ENCODE peak calls at places on chromosomes 5 and 9, in eight cellular contexts. P, H, A, W, S, F, G and T are unnamed samples.

GRCh38 chr9:119811030-119811429 is 441.8 kb upstream of the BRINP1 start:
- DNase-seq in P (no peak), H (no peak), A (peak), W (no peak), S (no peak), F (no peak), G (no peak), T (peak)

GRCh38 chr5:110880413-110880812 is 141.6 kb downstream of the SLC25A46 start:
- DNase-seq in P (peak), H (peak), A (peak), W (no peak), S (no peak), F (no peak), G (no peak), T (no peak)

GRCh38 chr5:53576674-53577073 is 16.2 kb downstream of the NDUFS4 start:
- DNase-seq in P (no peak), H (no peak), A (no peak), W (no peak), S (no peak), F (no peak), G (no peak), T (no peak)

GRCh38 chr5:18091758-18092157 is 457.5 kb downstream of the TAF11L14 start:
- DNase-seq in P (no peak), H (no peak), A (no peak), W (no peak), S (no peak), F (no peak), G (no peak), T (no peak)

GRCh38 chr5:149732500-149733128 is 2.5 kb downstream of the PPARGC1B start:
- DNase-seq in P (peak), H (no peak), A (no peak), W (peak), S (no peak), F (peak), G (no peak), T (no peak)

GRCh38 chr5:78497573-78498533 is 137.4 kb downstream of the SCAMP1 start:
- DNase-seq in P (peak), H (no peak), A (no peak), W (no peak), S (no peak), F (peak), G (no peak), T (no peak)

GRCh38 chr5:135308245-135308644 is 90.8 kb downstream of the MACROH2A1 start:
- DNase-seq in P (no peak), H (no peak), A (peak), W (no peak), S (no peak), F (no peak), G (no peak), T (no peak)

GRCh38 chr9:107739601-107740082 is 250.1 kb upstream of the KLF4 start:
- DNase-seq in P (no peak), H (peak), A (peak), W (peak), S (peak), F (peak), G (peak), T (no peak)

GRCh38 chr5:125835293-125836172 is 587.7 kb upstream of the GRAMD2B start:
- DNase-seq in P (no peak), H (peak), A (peak), W (peak), S (no peak), F (peak), G (no peak), T (no peak)

GRCh38 chr9:63859475-63860215 is 1425.4 kb downstream of the FOXD4L5 start:
- DNase-seq in P (peak), H (no peak), A (no peak), W (no peak), S (no peak), F (peak), G (no peak), T (no peak)

GRCh38 chr9:105439428-105439827 is 8.4 kb upstream of the FSD1L start:
- DNase-seq in P (no peak), H (no peak), A (peak), W (no peak), S (no peak), F (peak), G (no peak), T (no peak)

GRCh38 chr5:106121972-106122605 is 1548.6 kb downstream of the EFNA5 start:
- DNase-seq in P (no peak), H (peak), A (peak), W (no peak), S (no peak), F (no peak), G (peak), T (peak)

GRCh38 chr9:99103505-99103904 is 1.4 kb upstream of the TGFBR1 start:
- DNase-seq in P (no peak), H (no peak), A (peak), W (peak), S (no peak), F (no peak), G (no peak), T (no peak)

GRCh38 chr5:39905356-39905755 is 480.6 kb upstream of the DAB2 start:
- DNase-seq in P (no peak), H (no peak), A (no peak), W (no peak), S (no peak), F (no peak), G (no peak), T (no peak)

GRCh38 chr9:73565026-73565425 is 413.4 kb downstream of the ANXA1 start:
- DNase-seq in P (no peak), H (no peak), A (no peak), W (no peak), S (no peak), F (no peak), G (no peak), T (no peak)

GRCh38 chr5:130104895-130105684 is 200.8 kb downstream of the CHSY3 start:
- DNase-seq in P (no peak), H (no peak), A (peak), W (no peak), S (no peak), F (no peak), G (no peak), T (no peak)

GRCh38 chr5:73460133-73460532 is 11.6 kb upstream of the FOXD1 start:
- DNase-seq in P (no peak), H (no peak), A (no peak), W (no peak), S (no peak), F (no peak), G (no peak), T (no peak)

GRCh38 chr9:133708770-133709611 is 29.2 kb downstream of the SARDH start:
- DNase-seq in P (no peak), H (no peak), A (no peak), W (no peak), S (no peak), F (peak), G (no peak), T (no peak)

GRCh38 chr5:138246822-138247221 is 27.6 kb downstream of the GFRA3 start:
- DNase-seq in P (no peak), H (no peak), A (no peak), W (no peak), S (no peak), F (no peak), G (no peak), T (no peak)

GRCh38 chr9:76610009-76610352 is 151.0 kb downstream of the GCNT1 start:
- DNase-seq in P (peak), H (peak), A (peak), W (peak), S (peak), F (peak), G (no peak), T (no peak)

GRCh38 chr9:120531683-120532300 is 48.2 kb downstream of the CDK5RAP2 start:
- DNase-seq in P (peak), H (no peak), A (peak), W (no peak), S (no peak), F (no peak), G (no peak), T (peak)

GRCh38 chr5:94442971-94443370 is 175.4 kb downstream of the KIAA0825 start:
- DNase-seq in P (no peak), H (no peak), A (peak), W (no peak), S (no peak), F (no peak), G (no peak), T (no peak)

GRCh38 chr9:90936380-90936779 is 134.8 kb downstream of the SYK start:
- DNase-seq in P (no peak), H (no peak), A (no peak), W (no peak), S (no peak), F (no peak), G (no peak), T (no peak)

GRCh38 chr9:37309136-37309535 is 113.4 kb upstream of the GRHPR start:
- DNase-seq in P (no peak), H (no peak), A (peak), W (no peak), S (no peak), F (no peak), G (no peak), T (no peak)

GRCh38 chr5:27311544-27311943 is 273.2 kb upstream of the CDH9 start:
- DNase-seq in P (no peak), H (no peak), A (peak), W (no peak), S (no peak), F (no peak), G (no peak), T (no peak)

GRCh38 chr5:166768536-166768935 is 1522.9 kb upstream of the WWC1 start:
- DNase-seq in P (no peak), H (no peak), A (no peak), W (no peak), S (no peak), F (no peak), G (no peak), T (no peak)

GRCh38 chr5:43020294-43020711 is 19.8 kb downstream of the ANXA2R start:
- DNase-seq in P (no peak), H (no peak), A (peak), W (no peak), S (no peak), F (no peak), G (no peak), T (no peak)

GRCh38 chr5:43016217-43016779 is 23.8 kb downstream of the ANXA2R start:
- DNase-seq in P (no peak), H (no peak), A (no peak), W (no peak), S (no peak), F (no peak), G (no peak), T (no peak)

GRCh38 chr5:43019293-43019614 is 20.9 kb downstream of the ANXA2R start:
- DNase-seq in P (no peak), H (no peak), A (no peak), W (no peak), S (no peak), F (no peak), G (no peak), T (no peak)

GRCh38 chr5:43017438-43017820 is 22.7 kb downstream of the ANXA2R start:
- DNase-seq in P (peak), H (no peak), A (peak), W (no peak), S (no peak), F (peak), G (no peak), T (no peak)

DNA sequence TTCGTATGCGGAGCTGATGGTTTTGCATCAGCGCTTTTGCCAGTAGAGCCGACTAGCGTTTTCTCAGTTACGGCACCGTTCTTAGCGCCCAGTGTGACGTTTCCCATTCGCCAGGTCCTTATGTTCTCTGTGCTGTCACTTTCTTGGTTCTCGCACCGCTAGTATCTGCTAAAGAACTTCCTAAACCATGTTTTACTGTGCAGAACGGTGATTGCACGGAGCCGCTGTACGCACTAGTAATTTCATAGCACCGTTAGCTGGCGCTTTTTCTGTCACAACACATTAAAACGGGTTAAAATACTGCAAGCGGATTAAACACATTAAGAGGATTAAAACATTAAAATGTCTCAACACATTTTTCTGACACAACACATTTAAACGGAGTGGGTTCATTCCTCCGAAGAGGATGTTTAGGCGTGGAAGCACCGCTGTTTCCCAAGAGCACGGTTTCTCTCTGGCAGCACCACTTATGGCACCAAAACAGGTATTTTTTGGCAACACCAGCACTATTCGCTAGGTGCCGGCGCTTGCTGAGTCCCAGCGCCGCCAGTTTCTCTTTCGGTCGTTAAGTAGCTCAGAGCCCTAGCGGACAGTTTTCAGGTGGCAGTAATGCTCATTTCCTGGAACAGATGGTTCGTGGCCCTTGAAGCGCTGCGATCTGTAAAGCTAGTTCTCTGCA is 20.4 kb downstream of the ANXA2R start:
- DNase-seq in P (peak), H (peak), A (peak), W (peak), S (no peak), F (peak), G (no peak), T (no peak)
- TF ChIP-seq POLR2A in P (peak), H (no peak), A (no peak), W (no peak), S (no peak), F (no peak), G (no peak), T (no peak)

GRCh38 chr5:177609076-177610059 is 9.4 kb downstream of the B4GALT7 start:
- DNase-seq in P (peak), H (no peak), A (no peak), W (no peak), S (no peak), F (no peak), G (no peak), T (no peak)

GRCh38 chr5:177607452-177608192 is 7.7 kb downstream of the B4GALT7 start:
- DNase-seq in P (peak), H (peak), A (peak), W (peak), S (peak), F (peak), G (peak), T (peak)

GRCh38 chr5:177607115-177607451 is 7.2 kb downstream of the B4GALT7 start:
- DNase-seq in P (no peak), H (no peak), A (no peak), W (no peak), S (no peak), F (no peak), G (no peak), T (no peak)

GRCh38 chr5:177610131-177610769 is 10.3 kb downstream of the B4GALT7 start:
- DNase-seq in P (peak), H (no peak), A (no peak), W (no peak), S (no peak), F (no peak), G (no peak), T (no peak)

GRCh38 chr5:177608243-177609075 is 8.5 kb downstream of the B4GALT7 start:
- DNase-seq in P (peak), H (no peak), A (no peak), W (no peak), S (peak), F (no peak), G (no peak), T (no peak)
- TF ChIP-seq POLR2A in P (no peak), H (no peak), A (no peak), W (no peak), S (no peak), F (no peak), G (no peak), T (no peak)

GRCh38 chr5:150836064-150836463 is 10.3 kb upstream of the IRGM start:
- DNase-seq in P (no peak), H (no peak), A (no peak), W (no peak), S (no peak), F (no peak), G (no peak), T (no peak)
- TF ChIP-seq POLR2A in P (no peak), H (no peak), A (no peak), W (no peak), S (no peak), F (no peak), G (no peak), T (no peak)

DNA sequence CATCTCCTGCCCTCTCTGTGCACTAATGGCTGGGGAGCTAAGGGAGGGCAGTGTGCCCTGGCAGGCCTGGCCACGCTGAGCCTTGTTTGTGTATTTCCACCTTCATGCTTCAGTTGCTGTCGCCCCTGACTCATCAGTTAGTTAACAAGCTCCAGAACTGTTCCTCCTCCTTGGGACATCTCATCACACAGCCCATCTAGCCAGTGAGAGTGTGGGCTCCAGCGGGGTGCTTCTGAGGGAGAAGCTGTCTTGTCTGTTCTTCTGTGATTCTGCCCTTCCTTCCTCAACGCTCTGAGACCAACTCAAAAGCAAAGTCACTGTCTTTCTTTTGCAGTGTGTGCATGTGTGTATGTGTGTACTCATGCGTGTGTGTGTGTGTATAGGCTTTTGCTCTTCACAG is 58.3 kb upstream of the CPEB4 start:
- DNase-seq in P (no peak), H (no peak), A (peak), W (no peak), S (no peak), F (no peak), G (no peak), T (no peak)
- TF ChIP-seq POLR2A in P (no peak), H (no peak), A (no peak), W (no peak), S (no peak), F (no peak), G (no peak), T (no peak)

GRCh38 chr9:122930933-122931850 is at the start of gene ZBTB26:
- DNase-seq in P (peak), H (peak), A (peak), W (peak), S (peak), F (peak), G (peak), T (peak)
- TF ChIP-seq POLR2A in P (peak), H (no peak), A (peak), W (peak), S (no peak), F (peak), G (no peak), T (peak)

GRCh38 chr5:10760976-10761841 is at the start of gene DAP:
- DNase-seq in P (peak), H (peak), A (peak), W (peak), S (peak), F (peak), G (peak), T (peak)

GRCh38 chr5:10757043-10757442 is 4.0 kb downstream of the DAP start:
- DNase-seq in P (peak), H (no peak), A (no peak), W (no peak), S (no peak), F (no peak), G (no peak), T (no peak)

GRCh38 chr5:10756539-10756938 is 4.5 kb downstream of the DAP start:
- DNase-seq in P (no peak), H (no peak), A (peak), W (no peak), S (no peak), F (no peak), G (no peak), T (no peak)

GRCh38 chr5:10760033-10760975 is 730 bp downstream of the DAP start:
- DNase-seq in P (peak), H (peak), A (peak), W (peak), S (no peak), F (peak), G (peak), T (peak)

GRCh38 chr5:10759111-10759510 is 1.9 kb downstream of the DAP start:
- DNase-seq in P (no peak), H (no peak), A (no peak), W (no peak), S (no peak), F (no peak), G (no peak), T (no peak)
- TF ChIP-seq POLR2A in P (no peak), H (no peak), A (no peak), W (no peak), S (no peak), F (no peak), G (no peak), T (no peak)